ENCODE peak calls at places on chromosomes 4 and X, in four cellular contexts. X, S, R and G are unnamed samples.
A peak's percentile ranks its signal among the peaks of the same experiment; 100 is the strongest.

GRCh38 chrX:103197721-103198306 is 17.1 kb upstream of the BEX4 start:
- DNase-seq in X (no peak), S (no peak), R (no peak), G (no peak)

GRCh38 chr4:124104101-124104500 is 608.4 kb downstream of the ANKRD50 start:
- DNase-seq in X (no peak), S (no peak), R (no peak), G (no peak)

GRCh38 chr4:119646347-119647071 is 17.9 kb upstream of the PDE5A start:
- DNase-seq in X (no peak), S (peak; percentile 25), R (peak; percentile 25), G (no peak)

GRCh38 chrX:70664726-70665125 is 220.1 kb downstream of the DLG3 start:
- DNase-seq in X (peak; percentile 19), S (no peak), R (peak; percentile 12), G (no peak)

GRCh38 chrX:37818031-37818430 is 29.3 kb downstream of the DYNLT3 start:
- DNase-seq in X (no peak), S (peak; percentile 14), R (no peak), G (no peak)

GRCh38 chrX:122868626-122869025 is 315.5 kb upstream of the GRIA3 start:
- DNase-seq in X (no peak), S (no peak), R (no peak), G (no peak)

GRCh38 chr4:64105903-64106302 is 303.3 kb downstream of the TECRL start:
- DNase-seq in X (no peak), S (no peak), R (no peak), G (no peak)

GRCh38 chrX:41526268-41526667 is 79.1 kb downstream of the NYX start:
- DNase-seq in X (no peak), S (no peak), R (no peak), G (no peak)

GRCh38 chrX:72255445-72255844 is 16.6 kb upstream of the ERCC6L start:
- DNase-seq in X (no peak), S (no peak), R (peak; percentile 26), G (no peak)

GRCh38 chr4:7299051-7299907 is 106.9 kb downstream of the SORCS2 start:
- DNase-seq in X (no peak), S (no peak), R (no peak), G (no peak)

GRCh38 chr4:73599182-73599581 is 21.1 kb downstream of the RASSF6 start:
- DNase-seq in X (peak; percentile 95), S (peak; percentile 80), R (peak; percentile 54), G (no peak)

GRCh38 chr4:12689457-12689856 is 794.7 kb downstream of the RAB28 start:
- DNase-seq in X (no peak), S (no peak), R (no peak), G (no peak)

GRCh38 chr4:7291372-7292135 is 99.2 kb downstream of the SORCS2 start:
- DNase-seq in X (no peak), S (peak; percentile 40), R (no peak), G (no peak)

GRCh38 chr4:76311896-76312331 is 5.4 kb downstream of the STBD1 start:
- DNase-seq in X (no peak), S (no peak), R (no peak), G (no peak)

GRCh38 chr4:70838400-70838971 is 1.2 kb downstream of the GRSF1 start:
- DNase-seq in X (no peak), S (no peak), R (no peak), G (no peak)

DNA sequence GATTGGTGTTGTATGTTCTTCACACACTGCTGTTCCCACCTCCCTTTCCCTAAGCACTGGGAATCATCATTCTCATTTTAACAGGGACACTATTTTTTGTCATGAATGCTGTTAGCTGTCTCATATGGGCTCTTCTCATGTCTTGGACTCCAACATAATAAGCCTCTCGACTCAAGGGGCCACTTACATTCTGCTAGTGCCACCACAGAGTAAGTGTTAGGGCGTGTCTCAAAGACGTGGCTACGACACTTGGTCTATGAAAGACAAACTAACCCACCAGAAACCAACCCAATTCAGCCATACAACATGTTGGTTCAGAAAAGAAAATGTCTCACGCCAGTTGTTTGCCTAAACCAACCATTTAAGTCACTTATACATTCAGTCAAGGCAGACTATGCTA is 32.2 kb downstream of the SEL1L3 start:
- DNase-seq in X (no peak), S (no peak), R (no peak), G (no peak)
- H3K27ac ChIP-seq in X (no peak overlapping the region), S (no peak overlapping the region), R (no peak overlapping the region), G (no peak overlapping the region)

DNA sequence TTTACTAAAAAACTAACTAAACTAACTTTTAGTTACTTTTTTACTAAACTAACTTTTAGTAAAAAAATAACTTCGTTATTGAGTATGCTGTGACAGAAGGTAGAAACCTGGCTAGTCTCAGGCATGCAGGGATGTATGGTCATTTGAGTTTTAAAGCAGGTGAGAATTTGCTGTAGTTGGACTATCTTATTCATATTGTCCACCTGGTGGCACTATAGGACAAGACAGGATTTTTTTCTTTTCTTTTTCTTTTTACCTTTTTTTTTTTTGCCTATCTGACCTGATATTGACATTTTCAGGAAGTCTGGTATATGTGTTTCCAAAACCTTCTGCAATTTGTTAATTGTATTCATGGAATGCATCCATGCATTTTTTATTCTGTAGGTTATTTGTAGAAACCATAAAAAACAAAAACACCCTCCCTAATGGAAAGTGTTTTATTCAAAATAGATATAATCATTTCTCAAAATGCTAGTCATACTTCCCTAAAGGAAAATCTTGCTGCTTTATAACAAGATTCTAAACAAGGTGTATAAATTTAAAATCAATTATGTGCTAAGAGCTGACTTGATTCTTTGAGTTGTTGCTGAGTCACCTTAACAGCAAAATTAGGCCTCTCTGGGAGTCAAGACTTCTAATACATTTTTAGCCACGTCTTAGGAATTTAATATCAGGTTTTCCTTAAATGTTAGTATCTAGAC is 201.2 kb upstream of the GNPDA2 start:
- DNase-seq in X (peak; percentile 23), S (no peak), R (no peak), G (no peak)
- H3K27ac ChIP-seq in X (no peak overlapping the region), S (no peak overlapping the region), R (no peak overlapping the region), G (no peak overlapping the region)

DNA sequence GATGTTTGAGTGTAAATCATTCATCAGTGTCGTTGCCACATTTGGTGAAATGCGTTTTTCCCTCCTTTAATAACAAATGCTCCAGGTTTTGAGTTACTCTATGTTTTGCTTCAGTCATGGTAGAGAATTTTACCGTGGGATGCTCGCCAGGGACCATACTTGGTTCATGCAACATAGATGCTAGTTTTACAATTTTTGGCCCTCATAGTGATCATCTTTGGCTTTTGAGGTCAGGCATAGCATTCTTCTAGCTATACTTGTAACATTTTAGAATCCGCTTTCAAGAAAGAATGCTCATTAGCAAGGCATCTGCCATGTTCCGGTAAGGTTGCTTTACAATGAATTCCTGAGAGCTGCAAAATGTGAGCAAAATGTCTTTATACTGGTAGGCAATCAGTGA is 147.2 kb downstream of the SPCS3 start:
- DNase-seq in X (no peak), S (no peak), R (no peak), G (no peak)
- H3K27ac ChIP-seq in X (no peak overlapping the region), S (no peak overlapping the region), R (no peak overlapping the region), G (no peak overlapping the region)

DNA sequence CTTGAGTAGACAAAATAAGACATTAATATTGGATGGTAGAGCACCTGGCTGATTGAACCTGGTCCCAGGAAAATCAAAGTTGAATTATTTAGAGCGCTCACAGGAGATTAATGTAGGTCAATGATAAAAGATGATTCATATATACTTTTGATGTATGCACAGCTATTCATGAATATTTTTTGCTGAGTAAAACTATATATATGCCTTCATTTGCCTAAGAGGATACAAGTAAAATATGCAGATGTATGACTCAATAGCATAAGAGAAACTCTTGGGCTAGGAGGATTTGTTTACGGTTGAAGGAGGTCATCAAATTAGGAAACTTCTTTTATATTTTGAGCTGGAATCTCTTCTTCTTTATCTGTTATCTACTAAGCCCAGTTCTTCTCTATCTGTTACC is 202.7 kb upstream of the HS3ST1 start:
- DNase-seq in X (no peak), S (no peak), R (no peak), G (no peak)
- H3K27ac ChIP-seq in X (no peak overlapping the region), S (no peak overlapping the region), R (no peak overlapping the region), G (no peak overlapping the region)

DNA sequence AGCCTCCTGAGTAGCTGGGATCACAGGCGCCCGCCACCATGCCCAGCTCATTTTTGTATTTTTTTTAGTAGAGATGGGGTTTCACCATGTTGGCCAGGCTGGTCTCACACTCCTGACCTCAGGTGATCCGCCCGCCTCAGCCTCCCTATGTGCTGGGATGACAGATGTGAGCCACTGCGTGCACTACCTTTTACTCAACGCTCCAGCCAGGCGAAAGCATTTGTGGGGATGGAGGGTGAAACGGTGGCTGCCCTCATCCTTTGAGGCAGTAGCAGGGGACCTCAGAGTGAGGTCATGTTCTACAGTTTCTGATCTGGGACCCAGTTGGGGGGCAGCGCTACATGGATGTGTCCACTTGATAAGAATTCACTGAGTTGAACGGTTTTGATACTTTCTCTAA is 65.8 kb upstream of the GPR78 start:
- DNase-seq in X (no peak), S (no peak), R (no peak), G (no peak)
- H3K27ac ChIP-seq in X (no peak overlapping the region), S (no peak overlapping the region), R (no peak overlapping the region), G (no peak overlapping the region)

DNA sequence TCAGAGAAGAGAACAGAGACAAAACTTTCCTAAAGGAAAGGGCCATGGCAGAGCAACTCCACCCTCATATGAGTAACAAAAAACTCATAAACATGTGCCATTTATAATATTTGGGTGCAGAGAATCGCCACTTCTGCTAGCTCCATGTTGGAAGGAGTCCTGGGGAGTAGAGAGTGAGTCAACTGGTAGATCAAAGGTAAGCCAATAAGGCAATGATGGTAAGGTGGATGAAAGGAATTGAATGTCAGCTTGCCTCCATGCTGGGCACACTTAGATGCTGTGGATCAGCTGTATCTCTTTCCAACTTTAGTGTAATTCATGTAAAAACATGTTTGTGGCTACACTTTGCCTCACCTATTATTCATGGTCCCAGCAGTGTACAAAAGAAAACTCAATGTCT is 4.7 kb downstream of the QRFPR start:
- DNase-seq in X (no peak), S (no peak), R (no peak), G (no peak)
- H3K27ac ChIP-seq in X (no peak overlapping the region), S (no peak overlapping the region), R (no peak overlapping the region), G (no peak overlapping the region)

GRCh38 chr4:104966349-104967033 is 180.2 kb upstream of the TET2 start:
- DNase-seq in X (no peak), S (peak; percentile 31), R (no peak), G (no peak)
- H3K27ac ChIP-seq in X (no peak overlapping the region), S (peak overlapping the region; percentile 80), R (peak overlapping the region; percentile 19), G (no peak overlapping the region)

GRCh38 chrX:12891915-12892506 is 14.4 kb upstream of the TLR8 start:
- DNase-seq in X (no peak), S (no peak), R (no peak), G (no peak)
- H3K27ac ChIP-seq in X (no peak overlapping the region), S (no peak overlapping the region), R (no peak overlapping the region), G (no peak overlapping the region)

GRCh38 chr4:128913228-128913627 is 103.7 kb downstream of the JADE1 start:
- DNase-seq in X (no peak), S (no peak), R (no peak), G (no peak)
- H3K27ac ChIP-seq in X (no peak overlapping the region), S (no peak overlapping the region), R (peak overlapping the region; percentile 21), G (no peak overlapping the region)

GRCh38 chrX:45449982-45450381 is 249.3 kb upstream of the DIPK2B start:
- DNase-seq in X (no peak), S (no peak), R (no peak), G (no peak)

GRCh38 chrX:45445745-45446412 is 245.2 kb upstream of the DIPK2B start:
- DNase-seq in X (no peak), S (no peak), R (no peak), G (no peak)

DNA sequence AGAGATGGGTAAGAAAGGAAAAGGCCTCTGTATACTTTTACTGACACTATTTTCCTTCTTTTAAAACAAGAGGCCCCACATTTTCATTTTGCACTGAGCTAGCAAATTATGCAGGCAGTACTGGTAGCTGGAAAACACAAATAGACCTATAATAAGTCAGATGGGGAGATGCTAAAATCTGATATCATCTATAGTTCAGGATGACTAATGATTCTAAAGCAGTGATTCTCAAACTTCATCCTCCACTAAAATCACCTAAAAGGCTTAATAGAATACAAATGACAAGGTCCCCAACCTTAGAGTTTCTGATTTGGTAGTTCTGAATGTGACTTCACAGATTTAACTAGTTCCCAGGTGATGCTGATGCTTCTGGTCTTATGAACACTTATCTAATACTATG is 247.3 kb upstream of the DIPK2B start:
- DNase-seq in X (no peak), S (no peak), R (no peak), G (no peak)
- H3K27ac ChIP-seq in X (no peak overlapping the region), S (no peak overlapping the region), R (no peak overlapping the region), G (no peak overlapping the region)